ENCODE peak calls at places on chromosomes 16 and 17, in seven cellular contexts. K is PC-9, H is A549, Z is right atrium auricular region, D is AG04450, F is PC-3, O is colonic mucosa. N is an unnamed sample.

GRCh38 chr16:31202402-31203385 is at the start of gene PYCARD:
- DNase-seq in K (no peak), H (peak), Z (no peak), D (no peak), F (peak), O (peak), N (peak)

GRCh38 chr16:51392651-51393187 is 241.6 kb upstream of the SALL1 start:
- DNase-seq in K (no peak), H (no peak), Z (no peak), D (peak), F (no peak), O (peak), N (no peak)

GRCh38 chr17:72696156-72696555 is 396.3 kb downstream of the SLC39A11 start:
- DNase-seq in K (no peak), H (no peak), Z (no peak), D (no peak), F (no peak), O (no peak), N (no peak)

GRCh38 chr17:79721993-79722671 is 8.6 kb upstream of the ENPP7 start:
- DNase-seq in K (no peak), H (peak), Z (no peak), D (no peak), F (peak), O (no peak), N (peak)

GRCh38 chr16:79659352-79659751 is 58.8 kb upstream of the MAF start:
- DNase-seq in K (no peak), H (no peak), Z (no peak), D (no peak), F (no peak), O (no peak), N (no peak)

GRCh38 chr16:3456374-3456773 is 12.9 kb downstream of the NAA60 start:
- DNase-seq in K (no peak), H (no peak), Z (no peak), D (no peak), F (no peak), O (no peak), N (no peak)

GRCh38 chr17:29909604-29910003 is 20.4 kb downstream of the SSH2 start:
- DNase-seq in K (peak), H (no peak), Z (no peak), D (no peak), F (peak), O (no peak), N (no peak)

GRCh38 chr17:60247836-60248461 is 98.2 kb downstream of the CA4 start:
- DNase-seq in K (no peak), H (no peak), Z (no peak), D (no peak), F (no peak), O (no peak), N (no peak)

GRCh38 chr16:49260956-49261530 is 20.6 kb downstream of the CBLN1 start:
- DNase-seq in K (no peak), H (no peak), Z (no peak), D (no peak), F (no peak), O (no peak), N (no peak)

GRCh38 chr17:57861737-57862409 is 12.0 kb upstream of the MRPS23 start:
- DNase-seq in K (no peak), H (peak), Z (peak), D (no peak), F (peak), O (peak), N (peak)

GRCh38 chr17:20925091-20925490 is 117.7 kb downstream of the USP22 start:
- DNase-seq in K (no peak), H (no peak), Z (no peak), D (no peak), F (peak), O (no peak), N (no peak)

GRCh38 chr16:68951991-68952877 is 108.9 kb downstream of the TANGO6 start:
- DNase-seq in K (peak), H (no peak), Z (no peak), D (no peak), F (peak), O (no peak), N (no peak)

GRCh38 chr17:50584116-50584515 is 23.6 kb downstream of the CACNA1G start:
- DNase-seq in K (no peak), H (no peak), Z (no peak), D (no peak), F (no peak), O (no peak), N (no peak)

GRCh38 chr17:82767041-82767754 is 15.3 kb downstream of the TBCD start:
- DNase-seq in K (no peak), H (peak), Z (no peak), D (no peak), F (peak), O (peak), N (peak)

GRCh38 chr17:44360826-44361225 is 2.8 kb downstream of the FAM171A2 start:
- DNase-seq in K (no peak), H (no peak), Z (no peak), D (peak), F (no peak), O (no peak), N (no peak)

GRCh38 chr17:40474419-40475002 is 26.9 kb downstream of the TNS4 start:
- DNase-seq in K (no peak), H (no peak), Z (no peak), D (no peak), F (peak), O (no peak), N (no peak)

GRCh38 chr17:57869599-57870282 is 19.9 kb upstream of the MRPS23 start:
- DNase-seq in K (no peak), H (peak), Z (no peak), D (peak), F (peak), O (no peak), N (no peak)

GRCh38 chr16:81266680-81267095 is 28.2 kb downstream of the BCO1 start:
- DNase-seq in K (peak), H (no peak), Z (no peak), D (no peak), F (peak), O (peak), N (peak)

GRCh38 chr17:339193-340061 is 13.2 kb downstream of the RPH3AL start:
- DNase-seq in K (no peak), H (no peak), Z (no peak), D (no peak), F (no peak), O (no peak), N (no peak)

GRCh38 chr16:66247516-66248089 is 118.9 kb upstream of the CDH5 start:
- DNase-seq in K (no peak), H (no peak), Z (peak), D (no peak), F (peak), O (no peak), N (no peak)

GRCh38 chr17:40074871-40075215 is 12.1 kb downstream of the THRA start:
- DNase-seq in K (no peak), H (no peak), Z (no peak), D (no peak), F (no peak), O (no peak), N (no peak)

GRCh38 chr17:68593331-68593710 is 7.8 kb downstream of the FAM20A start:
- DNase-seq in K (no peak), H (no peak), Z (no peak), D (no peak), F (no peak), O (no peak), N (no peak)

GRCh38 chr17:67947325-67947813 is 48.9 kb downstream of the C17orf58 start:
- DNase-seq in K (no peak), H (no peak), Z (no peak), D (no peak), F (no peak), O (no peak), N (no peak)

GRCh38 chr17:72984145-72984924 is 108.2 kb downstream of the SLC39A11 start:
- DNase-seq in K (peak), H (no peak), Z (no peak), D (peak), F (peak), O (no peak), N (peak)

GRCh38 chr17:77686903-77687302 is 271.6 kb upstream of the TNRC6C start:
- DNase-seq in K (no peak), H (no peak), Z (no peak), D (no peak), F (no peak), O (no peak), N (no peak)

GRCh38 chr16:13552062-13552959 is 367.6 kb upstream of the ERCC4 start:
- DNase-seq in K (no peak), H (no peak), Z (no peak), D (no peak), F (no peak), O (no peak), N (no peak)
- TF ChIP-seq CTCF in K (no peak), H (no peak), Z (no peak), D (no peak), F (no peak), O (no peak), N (no peak)

GRCh38 chr17:49290690-49291326 is 60.2 kb upstream of the PHOSPHO1 start:
- DNase-seq in K (no peak), H (peak), Z (no peak), D (no peak), F (peak), O (peak), N (peak)

GRCh38 chr17:49297141-49297540 is 64.9 kb downstream of the ZNF652 start:
- DNase-seq in K (no peak), H (no peak), Z (no peak), D (no peak), F (no peak), O (peak), N (no peak)

GRCh38 chr17:49292901-49293300 is 62.3 kb upstream of the PHOSPHO1 start:
- DNase-seq in K (no peak), H (no peak), Z (no peak), D (no peak), F (no peak), O (no peak), N (no peak)

GRCh38 chr17:49291929-49292328 is 61.3 kb upstream of the PHOSPHO1 start:
- DNase-seq in K (no peak), H (no peak), Z (no peak), D (no peak), F (no peak), O (no peak), N (no peak)

DNA sequence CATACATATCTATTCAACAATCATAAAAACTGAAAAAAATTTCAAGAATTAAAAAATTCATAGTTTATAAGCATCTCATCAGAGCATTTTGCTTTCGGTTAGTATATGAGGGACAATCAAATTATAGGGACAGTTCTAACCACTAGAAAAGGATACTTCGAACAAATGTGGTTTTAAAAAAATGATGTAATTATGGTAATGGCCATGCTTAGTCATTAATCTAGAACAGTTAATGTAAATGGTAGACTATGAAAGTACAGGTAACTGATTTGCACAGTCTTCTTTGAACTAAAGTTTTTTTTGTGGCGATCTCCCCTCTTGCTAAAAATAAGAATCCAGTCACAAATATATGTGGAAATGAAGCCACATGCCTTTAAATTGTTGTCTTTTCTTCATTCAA is 63.5 kb upstream of the PHOSPHO1 start:
- DNase-seq in K (no peak), H (no peak), Z (no peak), D (no peak), F (no peak), O (no peak), N (no peak)
- TF ChIP-seq CTCF in K (no peak), H (no peak), Z (no peak), D (no peak), F (no peak), O (no peak), N (no peak)

DNA sequence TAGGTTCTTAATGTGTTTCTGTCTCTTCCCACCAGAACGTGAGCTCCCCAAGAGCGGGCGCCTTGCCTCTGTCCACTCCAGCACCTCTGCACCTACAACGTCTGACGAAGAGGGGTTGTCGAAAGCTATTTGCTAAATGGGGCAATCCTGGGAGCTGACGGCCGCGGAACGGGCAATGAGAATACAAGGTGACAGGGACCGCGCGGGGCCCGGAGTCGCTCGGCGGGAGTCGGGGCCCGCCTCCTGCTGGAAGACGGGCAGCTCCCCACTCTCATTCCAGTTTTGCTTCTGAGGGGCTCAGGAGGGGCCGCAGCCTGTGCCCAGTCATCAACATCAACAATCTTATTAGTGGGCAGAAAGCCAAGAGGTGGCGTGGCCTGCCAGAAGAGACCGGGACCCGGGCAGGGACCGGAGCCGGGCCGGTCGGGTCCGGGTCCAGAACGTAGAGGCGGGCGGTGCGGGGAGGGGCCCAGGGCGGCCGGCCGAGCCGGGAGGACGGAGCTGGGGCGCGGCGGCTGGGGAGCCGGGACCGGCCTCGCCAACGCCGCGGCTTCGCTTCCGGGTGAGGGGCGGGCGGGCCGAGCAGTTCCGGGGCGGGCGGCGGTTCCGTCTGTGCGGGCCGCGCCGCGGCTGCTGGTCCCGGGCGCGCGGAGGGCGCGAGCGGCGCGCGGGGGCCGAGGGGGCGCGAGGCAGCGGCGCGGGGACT is at the start of gene MOSMO:
- DNase-seq in K (peak), H (peak), Z (peak), D (no peak), F (peak), O (peak), N (peak)
- TF ChIP-seq CTCF in K (peak), H (no peak), Z (no peak), D (no peak), F (no peak), O (no peak), N (no peak)

GRCh38 chr16:12766853-12767252 is 36.8 kb downstream of the CPPED1 start:
- DNase-seq in K (no peak), H (no peak), Z (no peak), D (no peak), F (no peak), O (no peak), N (no peak)
- TF ChIP-seq CTCF in K (no peak), H (no peak), Z (no peak), D (no peak), F (no peak), O (no peak), N (no peak)

GRCh38 chr17:2395258-2396170 is 5.3 kb downstream of the MNT start:
- DNase-seq in K (no peak), H (peak), Z (no peak), D (no peak), F (peak), O (peak), N (peak)
- TF ChIP-seq CTCF in K (no peak), H (no peak), Z (no peak), D (no peak), F (no peak), O (no peak), N (no peak)

DNA sequence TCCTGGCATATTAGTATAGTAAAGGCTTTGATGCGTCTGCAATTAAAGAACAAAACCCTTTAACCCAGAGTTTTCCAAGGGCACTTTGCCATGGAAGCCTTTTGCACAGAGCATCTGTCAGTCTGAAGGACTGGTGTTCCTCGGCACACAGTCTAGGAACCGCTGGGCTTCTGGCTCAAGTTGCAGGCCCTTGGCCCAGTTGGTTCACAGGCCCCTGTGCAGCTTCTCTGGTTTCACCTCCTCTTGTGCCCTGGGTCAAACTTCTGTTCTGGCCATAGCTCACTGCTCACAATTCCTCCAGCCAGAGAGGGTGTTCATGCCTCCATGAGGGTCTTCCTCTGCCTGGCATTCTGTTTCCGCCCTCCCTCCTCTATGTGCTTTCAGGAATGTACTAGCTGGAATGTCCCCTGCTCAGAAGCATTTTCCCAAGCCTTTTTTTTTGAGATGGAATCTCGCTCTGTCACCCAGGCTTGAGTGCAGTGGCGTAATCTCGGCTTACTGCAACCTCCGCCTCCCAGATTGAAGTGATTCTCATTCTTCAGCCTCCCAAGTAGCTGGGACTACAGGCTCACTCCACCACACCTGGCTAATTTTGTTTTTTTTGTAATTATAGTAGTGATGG is 34.5 kb upstream of the TEX2 start:
- DNase-seq in K (no peak), H (no peak), Z (no peak), D (no peak), F (no peak), O (no peak), N (no peak)
- TF ChIP-seq CTCF in K (no peak), H (no peak), Z (no peak), D (no peak), F (no peak), O (no peak), N (no peak)

DNA sequence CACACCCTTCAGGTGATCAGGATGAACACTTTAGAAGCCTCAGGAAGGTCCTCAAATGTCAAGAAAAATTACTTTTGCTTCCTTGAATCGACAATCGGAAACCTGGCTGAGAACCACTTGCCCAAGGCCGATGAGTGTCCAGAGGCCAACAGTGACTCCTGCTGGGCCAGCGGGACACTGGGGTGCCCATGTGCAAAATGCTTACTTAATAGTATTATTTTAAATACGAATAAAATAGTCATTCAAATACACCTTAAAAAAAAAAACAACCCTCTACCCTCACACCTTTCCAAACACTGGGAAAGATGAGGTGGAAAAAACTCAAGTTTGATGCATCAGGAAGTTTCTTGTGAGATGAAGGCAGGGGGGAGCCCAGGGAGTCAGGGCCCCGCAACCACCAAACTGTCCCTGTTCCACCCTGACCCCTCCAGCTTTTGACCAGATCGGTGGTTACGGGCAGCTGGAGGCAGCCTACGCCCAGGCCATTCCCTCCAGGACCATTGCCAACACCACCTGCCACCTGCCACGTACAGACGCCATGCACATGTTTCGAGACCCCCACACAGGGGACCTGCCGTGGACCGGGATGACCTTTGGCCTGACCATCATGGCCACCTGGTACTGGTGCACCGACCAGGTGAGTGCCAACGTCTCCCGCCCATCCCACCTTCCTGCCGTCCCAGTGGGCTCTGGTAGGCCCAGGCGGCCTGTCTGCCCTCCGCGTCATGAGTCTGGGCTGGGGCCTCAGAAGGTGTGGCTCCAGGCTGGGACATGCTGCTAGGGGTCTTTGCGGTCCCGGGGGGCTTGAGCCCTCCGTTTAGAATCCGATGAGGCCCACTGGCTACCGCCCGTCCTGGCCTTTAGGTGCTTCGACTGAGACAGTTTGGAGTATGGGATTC is 18.9 kb downstream of the SLC5A10 start:
- DNase-seq in K (no peak), H (peak), Z (no peak), D (no peak), F (no peak), O (no peak), N (no peak)
- TF ChIP-seq CTCF in K (peak), H (peak), Z (no peak), D (peak), F (peak), O (no peak), N (no peak)

DNA sequence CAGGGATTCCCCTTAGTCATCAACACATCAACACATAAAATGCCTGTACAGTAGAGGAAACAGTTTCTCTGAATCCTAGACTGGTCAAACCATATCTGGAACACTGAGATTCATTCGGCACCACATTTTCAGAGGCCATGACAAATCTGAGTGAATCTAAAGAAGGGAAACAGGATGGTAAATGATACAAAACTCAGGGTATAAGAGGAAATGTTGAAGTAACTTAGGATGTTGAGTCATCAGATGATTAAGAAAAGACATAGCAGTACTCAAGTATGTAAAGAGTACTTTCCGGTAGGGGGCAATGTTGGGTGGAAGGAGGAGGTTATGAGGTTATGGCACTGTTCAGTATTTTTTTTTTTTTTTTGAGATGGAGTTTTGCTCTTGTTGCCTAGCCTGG is 358.5 kb upstream of the PMFBP1 start:
- DNase-seq in K (peak), H (peak), Z (no peak), D (no peak), F (peak), O (no peak), N (no peak)
- TF ChIP-seq CTCF in K (no peak), H (peak), Z (no peak), D (peak), F (peak), O (no peak), N (no peak)

GRCh38 chr17:63926164-63926563 is 6.0 kb downstream of the CD79B start:
- DNase-seq in K (no peak), H (no peak), Z (no peak), D (no peak), F (no peak), O (no peak), N (no peak)

GRCh38 chr17:63928966-63929695 is 3.0 kb downstream of the CD79B start:
- DNase-seq in K (no peak), H (no peak), Z (no peak), D (no peak), F (no peak), O (no peak), N (no peak)

GRCh38 chr17:63928172-63928666 is 3.9 kb downstream of the CD79B start:
- DNase-seq in K (no peak), H (no peak), Z (no peak), D (no peak), F (no peak), O (no peak), N (no peak)

GRCh38 chr17:63927464-63928171 is 4.5 kb downstream of the CD79B start:
- DNase-seq in K (no peak), H (no peak), Z (no peak), D (no peak), F (no peak), O (no peak), N (no peak)

DNA sequence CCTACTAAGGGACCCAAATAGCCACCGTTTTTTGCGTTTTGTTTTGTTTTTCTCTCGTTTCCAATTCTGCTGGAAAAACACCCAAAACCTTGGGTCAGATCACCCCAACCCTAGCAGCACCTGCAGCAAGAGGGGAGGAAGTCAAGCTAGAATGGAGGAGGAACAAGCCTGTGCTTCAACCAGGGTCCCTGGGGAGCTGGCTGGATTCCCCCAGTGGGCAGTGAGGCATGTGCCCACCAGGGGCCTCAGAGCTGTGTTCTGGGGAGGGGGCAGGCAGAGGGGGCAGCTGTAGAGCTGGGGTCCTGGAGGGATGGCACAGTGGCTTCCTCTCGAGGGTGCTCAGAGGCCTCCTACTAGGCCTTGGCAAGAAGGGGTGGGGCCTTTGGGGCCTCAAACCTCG is 6.5 kb downstream of the CD79B start:
- DNase-seq in K (no peak), H (no peak), Z (no peak), D (no peak), F (no peak), O (no peak), N (no peak)
- TF ChIP-seq CTCF in K (no peak), H (no peak), Z (no peak), D (no peak), F (no peak), O (no peak), N (no peak)

N was measured in Calu3.